ENCODE peak calls at places on chromosomes 5 and 9, in five cellular contexts. One of them, this sample, is unnamed. For H3K36me3, the result is how much of the 10 kb centered on the place peaks cover.

GRCh38 chr5:21254161-21254560 is 1266.2 kb upstream of the CDH18 start:
- DNase-seq in colonic mucosa: no peak
- DNase-seq in cardiac muscle cell: no peak
- DNase-seq in MM.1S: no peak
- DNase-seq in fibroblast of lung: no peak
- DNase-seq in this sample: peak

GRCh38 chr5:135377751-135378680 is 21.0 kb downstream of the MACROH2A1 start:
- DNase-seq in colonic mucosa: no peak
- DNase-seq in cardiac muscle cell: no peak
- DNase-seq in MM.1S: no peak
- DNase-seq in fibroblast of lung: no peak
- DNase-seq in this sample: no peak

GRCh38 chr9:126386088-126386487 is 59.5 kb downstream of the MVB12B start:
- DNase-seq in colonic mucosa: peak
- DNase-seq in cardiac muscle cell: peak
- DNase-seq in MM.1S: no peak
- DNase-seq in fibroblast of lung: no peak
- DNase-seq in this sample: no peak

GRCh38 chr9:133429641-133430161 is 7.5 kb downstream of the ADAMTS13 start:
- DNase-seq in colonic mucosa: peak
- DNase-seq in cardiac muscle cell: peak
- DNase-seq in MM.1S: no peak
- DNase-seq in fibroblast of lung: no peak
- DNase-seq in this sample: peak

GRCh38 chr5:96901384-96901783 is 25.1 kb downstream of the ERAP2 start:
- DNase-seq in colonic mucosa: no peak
- DNase-seq in cardiac muscle cell: no peak
- DNase-seq in MM.1S: no peak
- DNase-seq in fibroblast of lung: no peak
- DNase-seq in this sample: no peak

GRCh38 chr5:25448646-25449045 is 803.9 kb upstream of the CDH10 start:
- DNase-seq in colonic mucosa: no peak
- DNase-seq in cardiac muscle cell: no peak
- DNase-seq in MM.1S: no peak
- DNase-seq in fibroblast of lung: no peak
- DNase-seq in this sample: no peak

GRCh38 chr5:97658116-97658900 is 475.3 kb upstream of the RIOK2 start:
- DNase-seq in colonic mucosa: no peak
- DNase-seq in cardiac muscle cell: peak
- DNase-seq in MM.1S: no peak
- DNase-seq in fibroblast of lung: no peak
- DNase-seq in this sample: no peak

GRCh38 chr5:5380298-5380697 is 42.2 kb upstream of the ICE1 start:
- DNase-seq in colonic mucosa: no peak
- DNase-seq in cardiac muscle cell: no peak
- DNase-seq in MM.1S: no peak
- DNase-seq in fibroblast of lung: no peak
- DNase-seq in this sample: no peak

GRCh38 chr5:76082790-76083554 is at the start of gene SV2C:
- DNase-seq in colonic mucosa: peak
- DNase-seq in cardiac muscle cell: peak
- DNase-seq in MM.1S: peak
- DNase-seq in fibroblast of lung: no peak
- DNase-seq in this sample: peak

GRCh38 chr9:3292311-3292710 is 233.5 kb downstream of the RFX3 start:
- DNase-seq in colonic mucosa: no peak
- DNase-seq in cardiac muscle cell: no peak
- DNase-seq in MM.1S: no peak
- DNase-seq in fibroblast of lung: peak
- DNase-seq in this sample: no peak

GRCh38 chr5:62475072-62475471 is 62.5 kb downstream of the IPO11 start:
- DNase-seq in colonic mucosa: no peak
- DNase-seq in cardiac muscle cell: peak
- DNase-seq in MM.1S: no peak
- DNase-seq in fibroblast of lung: peak
- DNase-seq in this sample: no peak

GRCh38 chr5:3337812-3338541 is 257.7 kb upstream of the IRX1 start:
- DNase-seq in colonic mucosa: no peak
- DNase-seq in cardiac muscle cell: no peak
- DNase-seq in MM.1S: no peak
- DNase-seq in fibroblast of lung: no peak
- DNase-seq in this sample: no peak

GRCh38 chr5:149141957-149142851 is 911 bp downstream of the ABLIM3 start:
- DNase-seq in colonic mucosa: no peak
- DNase-seq in cardiac muscle cell: peak
- DNase-seq in MM.1S: no peak
- DNase-seq in fibroblast of lung: peak
- DNase-seq in this sample: no peak

GRCh38 chr5:158797498-158797845 is 302.2 kb downstream of the EBF1 start:
- DNase-seq in colonic mucosa: no peak
- DNase-seq in cardiac muscle cell: no peak
- DNase-seq in MM.1S: no peak
- DNase-seq in fibroblast of lung: no peak
- DNase-seq in this sample: no peak

GRCh38 chr5:144582046-144582445 is 411.4 kb downstream of the KCTD16 start:
- DNase-seq in colonic mucosa: no peak
- DNase-seq in cardiac muscle cell: no peak
- DNase-seq in MM.1S: no peak
- DNase-seq in fibroblast of lung: no peak
- DNase-seq in this sample: no peak

GRCh38 chr5:14201325-14202061 is 58.4 kb downstream of the TRIO start:
- DNase-seq in colonic mucosa: no peak
- DNase-seq in cardiac muscle cell: peak
- DNase-seq in MM.1S: no peak
- DNase-seq in fibroblast of lung: peak
- DNase-seq in this sample: no peak

GRCh38 chr9:105842023-105842644 is 147.8 kb downstream of the TMEM38B start:
- DNase-seq in colonic mucosa: peak
- DNase-seq in cardiac muscle cell: peak
- DNase-seq in MM.1S: peak
- DNase-seq in fibroblast of lung: peak
- DNase-seq in this sample: peak

GRCh38 chr5:55418994-55419991 is 111.5 kb downstream of the MTREX start:
- DNase-seq in colonic mucosa: no peak
- DNase-seq in cardiac muscle cell: peak
- DNase-seq in MM.1S: peak
- DNase-seq in fibroblast of lung: peak
- DNase-seq in this sample: no peak

GRCh38 chr9:109799141-109799540 is 19.1 kb downstream of the PALM2AKAP2 start:
- DNase-seq in colonic mucosa: no peak
- DNase-seq in cardiac muscle cell: no peak
- DNase-seq in MM.1S: no peak
- DNase-seq in fibroblast of lung: no peak
- DNase-seq in this sample: no peak

GRCh38 chr9:16830806-16831205 is 39.7 kb downstream of the BNC2 start:
- DNase-seq in colonic mucosa: no peak
- DNase-seq in cardiac muscle cell: no peak
- DNase-seq in MM.1S: no peak
- DNase-seq in fibroblast of lung: no peak
- DNase-seq in this sample: no peak
- H3K27ac ChIP-seq in colonic mucosa: no peak
- H3K27ac ChIP-seq in cardiac muscle cell: no peak
- H3K27ac ChIP-seq in MM.1S: no peak
- H3K27ac ChIP-seq in fibroblast of lung: no peak
- H3K27ac ChIP-seq in this sample: no peak

GRCh38 chr9:137743695-137744094 is 124.9 kb downstream of the EHMT1 start:
- DNase-seq in colonic mucosa: no peak
- DNase-seq in cardiac muscle cell: no peak
- DNase-seq in MM.1S: no peak
- DNase-seq in fibroblast of lung: no peak
- DNase-seq in this sample: no peak
- H3K36me3 ChIP-seq in colonic mucosa: under half
- H3K36me3 ChIP-seq in cardiac muscle cell: under half
- H3K36me3 ChIP-seq in MM.1S: under half
- H3K36me3 ChIP-seq in fibroblast of lung: under half
- H3K36me3 ChIP-seq in this sample: half or more

GRCh38 chr9:89536618-89537017 is 38.7 kb upstream of the SEMA4D start:
- DNase-seq in colonic mucosa: no peak
- DNase-seq in cardiac muscle cell: no peak
- DNase-seq in MM.1S: no peak
- DNase-seq in fibroblast of lung: no peak
- DNase-seq in this sample: no peak

GRCh38 chr9:89537166-89537565 is 39.3 kb upstream of the SEMA4D start:
- DNase-seq in colonic mucosa: no peak
- DNase-seq in cardiac muscle cell: no peak
- DNase-seq in MM.1S: no peak
- DNase-seq in fibroblast of lung: no peak
- DNase-seq in this sample: no peak

GRCh38 chr9:89534888-89535287 is 37.0 kb upstream of the SEMA4D start:
- DNase-seq in colonic mucosa: no peak
- DNase-seq in cardiac muscle cell: no peak
- DNase-seq in MM.1S: no peak
- DNase-seq in fibroblast of lung: no peak
- DNase-seq in this sample: no peak

GRCh38 chr9:89535461-89535860 is 37.5 kb upstream of the SEMA4D start:
- DNase-seq in colonic mucosa: no peak
- DNase-seq in cardiac muscle cell: no peak
- DNase-seq in MM.1S: no peak
- DNase-seq in fibroblast of lung: no peak
- DNase-seq in this sample: no peak

DNA sequence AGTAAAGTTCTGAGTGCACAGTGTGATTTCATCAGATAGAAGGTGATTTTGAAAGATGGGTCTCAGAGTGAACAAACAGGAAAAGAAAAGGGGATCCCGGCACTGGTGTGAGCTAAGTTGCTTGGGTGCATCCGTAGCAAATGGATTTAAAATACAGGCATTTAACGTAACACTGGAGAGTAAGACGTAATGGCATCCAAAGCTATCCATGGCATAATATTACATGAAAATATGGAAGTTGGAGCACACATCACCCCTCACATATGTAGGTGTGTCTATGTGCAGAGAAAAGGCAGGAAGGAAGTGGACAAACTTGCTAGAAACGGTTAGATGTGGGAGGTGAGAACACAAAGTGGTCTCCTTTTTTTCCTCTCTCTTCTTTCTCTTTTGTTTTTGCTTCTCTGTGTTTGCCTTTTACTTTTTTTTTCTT is 38.2 kb upstream of the SEMA4D start:
- DNase-seq in colonic mucosa: no peak
- DNase-seq in cardiac muscle cell: no peak
- DNase-seq in MM.1S: no peak
- DNase-seq in fibroblast of lung: no peak
- DNase-seq in this sample: no peak
- H3K27ac ChIP-seq in colonic mucosa: no peak
- H3K27ac ChIP-seq in cardiac muscle cell: no peak
- H3K27ac ChIP-seq in MM.1S: no peak
- H3K27ac ChIP-seq in fibroblast of lung: no peak
- H3K27ac ChIP-seq in this sample: no peak

DNA sequence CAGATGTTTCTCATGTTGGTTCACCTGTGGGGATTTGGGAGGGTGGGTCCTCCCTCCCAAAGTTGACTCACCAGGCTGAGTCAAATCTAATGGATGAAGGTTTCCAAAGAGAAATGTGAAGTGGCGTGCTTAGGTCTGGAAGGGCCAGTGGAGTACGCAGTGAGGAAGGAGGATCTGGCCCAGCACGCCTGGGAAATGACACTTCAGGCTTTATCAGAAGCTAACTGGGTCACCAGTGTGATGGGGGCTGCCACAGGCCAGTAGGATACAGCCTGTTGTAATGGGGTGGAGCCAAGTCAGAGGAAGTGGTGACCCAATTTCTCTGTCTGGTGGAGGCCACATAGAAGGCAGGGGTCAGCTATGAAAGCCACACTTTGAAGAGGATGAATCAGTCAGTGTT is 18.0 kb downstream of the POLR1E start:
- DNase-seq in colonic mucosa: no peak
- DNase-seq in cardiac muscle cell: peak
- DNase-seq in MM.1S: no peak
- DNase-seq in fibroblast of lung: no peak
- DNase-seq in this sample: no peak
- H3K36me3 ChIP-seq in colonic mucosa: under half
- H3K36me3 ChIP-seq in cardiac muscle cell: under half
- H3K36me3 ChIP-seq in MM.1S: under half
- H3K36me3 ChIP-seq in fibroblast of lung: under half
- H3K36me3 ChIP-seq in this sample: half or more

GRCh38 chr9:116152390-116152789 is 1.2 kb upstream of the PAPPA start:
- DNase-seq in colonic mucosa: no peak
- DNase-seq in cardiac muscle cell: no peak
- DNase-seq in MM.1S: peak
- DNase-seq in fibroblast of lung: peak
- DNase-seq in this sample: no peak

GRCh38 chr9:116154976-116155699 is 1.5 kb downstream of the PAPPA start:
- DNase-seq in colonic mucosa: no peak
- DNase-seq in cardiac muscle cell: peak
- DNase-seq in MM.1S: no peak
- DNase-seq in fibroblast of lung: peak
- DNase-seq in this sample: no peak

GRCh38 chr9:116154334-116154975 is 864 bp downstream of the PAPPA start:
- DNase-seq in colonic mucosa: no peak
- DNase-seq in cardiac muscle cell: peak
- DNase-seq in MM.1S: peak
- DNase-seq in fibroblast of lung: no peak
- DNase-seq in this sample: peak

GRCh38 chr9:116152941-116153764 is 438 bp upstream of the PAPPA start:
- DNase-seq in colonic mucosa: no peak
- DNase-seq in cardiac muscle cell: peak
- DNase-seq in MM.1S: no peak
- DNase-seq in fibroblast of lung: peak
- DNase-seq in this sample: no peak

GRCh38 chr9:116153765-116154333 is at the start of gene PAPPA:
- DNase-seq in colonic mucosa: no peak
- DNase-seq in cardiac muscle cell: peak
- DNase-seq in MM.1S: no peak
- DNase-seq in fibroblast of lung: no peak
- DNase-seq in this sample: peak
- H3K27ac ChIP-seq in colonic mucosa: peak
- H3K27ac ChIP-seq in cardiac muscle cell: no peak
- H3K27ac ChIP-seq in MM.1S: no peak
- H3K27ac ChIP-seq in fibroblast of lung: peak
- H3K27ac ChIP-seq in this sample: peak

DNA sequence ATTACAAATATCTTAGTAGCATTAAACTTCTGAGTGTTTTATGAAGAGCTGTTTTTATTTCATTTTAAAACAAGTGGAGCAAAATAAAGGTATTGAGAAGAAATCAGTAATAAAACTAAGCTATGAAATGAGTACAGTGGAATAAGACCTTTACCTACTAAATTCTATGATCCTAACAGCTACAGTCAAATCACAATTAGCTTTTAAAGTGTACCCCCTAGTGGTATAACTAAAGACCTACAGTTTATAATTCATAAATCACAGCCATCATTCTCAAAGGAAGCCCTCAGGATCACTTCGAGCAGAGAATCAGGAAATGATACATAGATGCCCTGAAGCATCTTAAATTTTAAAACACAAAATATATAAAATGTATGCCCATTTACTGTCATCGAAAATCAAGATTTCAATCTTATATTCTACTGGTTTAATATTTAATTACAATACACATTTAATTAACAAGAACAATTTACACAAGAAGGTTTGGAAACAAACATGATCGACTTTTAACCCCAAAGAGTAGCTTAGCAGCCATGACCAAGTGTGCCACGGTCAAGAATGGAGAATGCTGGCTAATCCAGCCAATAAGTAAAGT is 12.3 kb downstream of the CCNH start:
- DNase-seq in colonic mucosa: no peak
- DNase-seq in cardiac muscle cell: peak
- DNase-seq in MM.1S: peak
- DNase-seq in fibroblast of lung: peak
- DNase-seq in this sample: no peak
- H3K36me3 ChIP-seq in colonic mucosa: under half
- H3K36me3 ChIP-seq in cardiac muscle cell: half or more
- H3K36me3 ChIP-seq in MM.1S: under half
- H3K36me3 ChIP-seq in fibroblast of lung: under half
- H3K36me3 ChIP-seq in this sample: half or more

This sample was measured in WERI-Rb-1.